ENCODE peak calls at places on chromosomes 12 and 14, in eight cellular contexts. One of them, this sample, is unnamed.

GRCh38 chr12:90062799-90063198 is 354.2 kb upstream of the ATP2B1 start:
- DNase-seq in RPMI7951: no peak
- DNase-seq in left ventricle myocardium inferior: no peak
- DNase-seq in fibroblast of pulmonary artery: no peak
- DNase-seq in GF-D8: no peak
- DNase-seq in astrocyte: no peak
- DNase-seq in heart left ventricle: no peak
- DNase-seq in memory B cell: no peak
- DNase-seq in this sample: peak; percentile 26

GRCh38 chr12:94674835-94675234 is 24.5 kb upstream of the TMCC3 start:
- DNase-seq in RPMI7951: no peak
- DNase-seq in left ventricle myocardium inferior: peak; percentile 34
- DNase-seq in fibroblast of pulmonary artery: no peak
- DNase-seq in GF-D8: no peak
- DNase-seq in astrocyte: no peak
- DNase-seq in heart left ventricle: peak; percentile 26
- DNase-seq in memory B cell: no peak
- DNase-seq in this sample: no peak

GRCh38 chr12:223751-224240 is 9.8 kb upstream of the SLC6A12 start:
- DNase-seq in RPMI7951: no peak
- DNase-seq in left ventricle myocardium inferior: no peak
- DNase-seq in fibroblast of pulmonary artery: no peak
- DNase-seq in GF-D8: no peak
- DNase-seq in astrocyte: no peak
- DNase-seq in heart left ventricle: no peak
- DNase-seq in memory B cell: no peak
- DNase-seq in this sample: no peak

GRCh38 chr12:4579305-4580097 is 17.5 kb downstream of the DYRK4 start:
- DNase-seq in RPMI7951: peak; percentile 37
- DNase-seq in left ventricle myocardium inferior: no peak
- DNase-seq in fibroblast of pulmonary artery: peak; percentile 23
- DNase-seq in GF-D8: peak; percentile 13
- DNase-seq in astrocyte: no peak
- DNase-seq in heart left ventricle: no peak
- DNase-seq in memory B cell: no peak
- DNase-seq in this sample: no peak

GRCh38 chr14:72332054-72332453 is 399.8 kb downstream of the RGS6 start:
- DNase-seq in RPMI7951: no peak
- DNase-seq in left ventricle myocardium inferior: peak; percentile 20
- DNase-seq in fibroblast of pulmonary artery: no peak
- DNase-seq in GF-D8: no peak
- DNase-seq in astrocyte: no peak
- DNase-seq in heart left ventricle: no peak
- DNase-seq in memory B cell: no peak
- DNase-seq in this sample: no peak

GRCh38 chr12:9787340-9787737 is 26.6 kb upstream of the CD69 start:
- DNase-seq in RPMI7951: no peak
- DNase-seq in left ventricle myocardium inferior: no peak
- DNase-seq in fibroblast of pulmonary artery: peak; percentile 26
- DNase-seq in GF-D8: no peak
- DNase-seq in astrocyte: peak; percentile 61
- DNase-seq in heart left ventricle: no peak
- DNase-seq in memory B cell: no peak
- DNase-seq in this sample: no peak

GRCh38 chr14:96676161-96676560 is 121.0 kb upstream of the VRK1 start:
- DNase-seq in RPMI7951: peak; percentile 13
- DNase-seq in left ventricle myocardium inferior: no peak
- DNase-seq in fibroblast of pulmonary artery: peak; percentile 8
- DNase-seq in GF-D8: no peak
- DNase-seq in astrocyte: peak; percentile 27
- DNase-seq in heart left ventricle: no peak
- DNase-seq in memory B cell: no peak
- DNase-seq in this sample: peak; percentile 12

GRCh38 chr12:112907415-112908157 is 824 bp downstream of the OAS1 start:
- DNase-seq in RPMI7951: no peak
- DNase-seq in left ventricle myocardium inferior: no peak
- DNase-seq in fibroblast of pulmonary artery: no peak
- DNase-seq in GF-D8: no peak
- DNase-seq in astrocyte: no peak
- DNase-seq in heart left ventricle: peak; percentile 16
- DNase-seq in memory B cell: no peak
- DNase-seq in this sample: no peak

GRCh38 chr14:69069020-69069421 is 83.9 kb downstream of the DCAF5 start:
- DNase-seq in RPMI7951: peak; percentile 19
- DNase-seq in left ventricle myocardium inferior: no peak
- DNase-seq in fibroblast of pulmonary artery: peak; percentile 56
- DNase-seq in GF-D8: peak; percentile 14
- DNase-seq in astrocyte: peak; percentile 81
- DNase-seq in heart left ventricle: no peak
- DNase-seq in memory B cell: no peak
- DNase-seq in this sample: no peak

GRCh38 chr12:27052176-27052575 is 29.8 kb downstream of the MED21 start:
- DNase-seq in RPMI7951: no peak
- DNase-seq in left ventricle myocardium inferior: no peak
- DNase-seq in fibroblast of pulmonary artery: no peak
- DNase-seq in GF-D8: no peak
- DNase-seq in astrocyte: no peak
- DNase-seq in heart left ventricle: no peak
- DNase-seq in memory B cell: no peak
- DNase-seq in this sample: no peak

GRCh38 chr14:44029933-44030332 is 477.1 kb downstream of the FSCB start:
- DNase-seq in RPMI7951: no peak
- DNase-seq in left ventricle myocardium inferior: no peak
- DNase-seq in fibroblast of pulmonary artery: peak; percentile 67
- DNase-seq in GF-D8: no peak
- DNase-seq in astrocyte: no peak
- DNase-seq in heart left ventricle: no peak
- DNase-seq in memory B cell: no peak
- DNase-seq in this sample: no peak

GRCh38 chr14:51539571-51540037 is 112.1 kb upstream of the FRMD6 start:
- DNase-seq in RPMI7951: peak; percentile 90
- DNase-seq in left ventricle myocardium inferior: no peak
- DNase-seq in fibroblast of pulmonary artery: peak; percentile 85
- DNase-seq in GF-D8: no peak
- DNase-seq in astrocyte: peak; percentile 97
- DNase-seq in heart left ventricle: no peak
- DNase-seq in memory B cell: no peak
- DNase-seq in this sample: peak; percentile 92

GRCh38 chr12:4134833-4135597 is 138.5 kb upstream of the CCND2 start:
- DNase-seq in RPMI7951: no peak
- DNase-seq in left ventricle myocardium inferior: no peak
- DNase-seq in fibroblast of pulmonary artery: no peak
- DNase-seq in GF-D8: no peak
- DNase-seq in astrocyte: no peak
- DNase-seq in heart left ventricle: no peak
- DNase-seq in memory B cell: no peak
- DNase-seq in this sample: no peak

GRCh38 chr14:60304509-60304908 is 55.5 kb downstream of the PPM1A start:
- DNase-seq in RPMI7951: no peak
- DNase-seq in left ventricle myocardium inferior: peak; percentile 18
- DNase-seq in fibroblast of pulmonary artery: no peak
- DNase-seq in GF-D8: no peak
- DNase-seq in astrocyte: no peak
- DNase-seq in heart left ventricle: peak; percentile 29
- DNase-seq in memory B cell: no peak
- DNase-seq in this sample: no peak

GRCh38 chr14:31930493-31931225 is 146.4 kb upstream of the ARHGAP5 start:
- DNase-seq in RPMI7951: no peak
- DNase-seq in left ventricle myocardium inferior: no peak
- DNase-seq in fibroblast of pulmonary artery: peak; percentile 17
- DNase-seq in GF-D8: no peak
- DNase-seq in astrocyte: peak; percentile 47
- DNase-seq in heart left ventricle: no peak
- DNase-seq in memory B cell: no peak
- DNase-seq in this sample: no peak

GRCh38 chr12:50186667-50187066 is 19.5 kb upstream of the CERS5 start:
- DNase-seq in RPMI7951: peak; percentile 45
- DNase-seq in left ventricle myocardium inferior: no peak
- DNase-seq in fibroblast of pulmonary artery: no peak
- DNase-seq in GF-D8: no peak
- DNase-seq in astrocyte: peak; percentile 74
- DNase-seq in heart left ventricle: no peak
- DNase-seq in memory B cell: no peak
- DNase-seq in this sample: no peak

GRCh38 chr12:66898700-66899469 is 220.0 kb upstream of the GRIP1 start:
- DNase-seq in RPMI7951: no peak
- DNase-seq in left ventricle myocardium inferior: no peak
- DNase-seq in fibroblast of pulmonary artery: no peak
- DNase-seq in GF-D8: no peak
- DNase-seq in astrocyte: no peak
- DNase-seq in heart left ventricle: no peak
- DNase-seq in memory B cell: no peak
- DNase-seq in this sample: no peak

GRCh38 chr14:100622708-100623485 is 35.7 kb upstream of the BEGAIN start:
- DNase-seq in RPMI7951: no peak
- DNase-seq in left ventricle myocardium inferior: no peak
- DNase-seq in fibroblast of pulmonary artery: no peak
- DNase-seq in GF-D8: no peak
- DNase-seq in astrocyte: no peak
- DNase-seq in heart left ventricle: no peak
- DNase-seq in memory B cell: no peak
- DNase-seq in this sample: no peak

GRCh38 chr14:63840981-63841380 is 11.8 kb upstream of the SYNE2 start:
- DNase-seq in RPMI7951: peak; percentile 9
- DNase-seq in left ventricle myocardium inferior: no peak
- DNase-seq in fibroblast of pulmonary artery: no peak
- DNase-seq in GF-D8: no peak
- DNase-seq in astrocyte: no peak
- DNase-seq in heart left ventricle: no peak
- DNase-seq in memory B cell: no peak
- DNase-seq in this sample: no peak

GRCh38 chr12:10361084-10361483 is 28.8 kb downstream of the KLRK1 start:
- DNase-seq in RPMI7951: no peak
- DNase-seq in left ventricle myocardium inferior: no peak
- DNase-seq in fibroblast of pulmonary artery: peak; percentile 53
- DNase-seq in GF-D8: no peak
- DNase-seq in astrocyte: no peak
- DNase-seq in heart left ventricle: no peak
- DNase-seq in memory B cell: no peak
- DNase-seq in this sample: no peak

GRCh38 chr12:51921017-51921725 is 13.9 kb downstream of the ACVRL1 start:
- DNase-seq in RPMI7951: no peak
- DNase-seq in left ventricle myocardium inferior: no peak
- DNase-seq in fibroblast of pulmonary artery: no peak
- DNase-seq in GF-D8: no peak
- DNase-seq in astrocyte: no peak
- DNase-seq in heart left ventricle: no peak
- DNase-seq in memory B cell: no peak
- DNase-seq in this sample: no peak

This sample was measured in A172.